ENCODE peak calls at places on chromosomes 16 and 17, in five cellular contexts. S is activated effector memory CD4-positive, alpha-beta T cell treated with anti-CD3 and anti-CD28 coated beads, Interleukin-2, amount 50 U/mL, for 16 hours; B is iris pigment epithelial cell; R is T-helper 9 cell; N is left ventricle myocardium inferior. H is an unnamed sample.

GRCh38 chr17:58283674-58284612 is 3.2 kb upstream of the MPO start:
- DNase-seq in S (no peak), B (no peak), R (no peak), N (no peak), H (no peak)

GRCh38 chr17:71942626-71943025 is 178.2 kb upstream of the SOX9 start:
- DNase-seq in S (no peak), B (no peak), R (no peak), N (no peak), H (no peak)

GRCh38 chr17:12627177-12627629 is 38.5 kb upstream of the MYOCD start:
- DNase-seq in S (no peak), B (peak), R (no peak), N (no peak), H (peak)

GRCh38 chr17:50499270-50499669 is 9.0 kb upstream of the MYCBPAP start:
- DNase-seq in S (no peak), B (no peak), R (no peak), N (no peak), H (no peak)

GRCh38 chr17:27466376-27466747 is 10.1 kb downstream of the KSR1 start:
- DNase-seq in S (peak), B (no peak), R (no peak), N (no peak), H (no peak)

GRCh38 chr17:62351176-62351575 is 29.2 kb upstream of the EFCAB3 start:
- DNase-seq in S (no peak), B (no peak), R (no peak), N (no peak), H (no peak)

GRCh38 chr17:32111141-32111771 is 31.0 kb upstream of the RHOT1 start:
- DNase-seq in S (no peak), B (peak), R (peak), N (peak), H (peak)

GRCh38 chr16:50721549-50722409 is 20.1 kb upstream of the CYLD start:
- DNase-seq in S (no peak), B (no peak), R (no peak), N (no peak), H (no peak)

GRCh38 chr16:26457061-26457460 is 609.7 kb upstream of the C16orf82 start:
- DNase-seq in S (no peak), B (no peak), R (no peak), N (no peak), H (no peak)

GRCh38 chr16:21952040-21952792 is 945 bp upstream of the UQCRC2 start:
- DNase-seq in S (peak), B (peak), R (peak), N (peak), H (peak)

H was measured in amniotic epithelial cell.